ENCODE peak calls at places on chromosomes 13 and 19, in five cellular contexts. J, X, Q, S and G are unnamed samples.

GRCh38 chr13:36553501-36553900 is 120.3 kb upstream of the SERTM1 start:
- DNase-seq in Q (no peak), S (no peak), J (no peak), X (no peak), G (no peak)

GRCh38 chr19:10230904-10231623 is at the start of gene S1PR2:
- DNase-seq in S (no peak), Q (peak; percentile 87), X (peak; percentile 49), J (peak; percentile 93), G (peak; percentile 36)

GRCh38 chr19:51421229-51422052 is 4.0 kb upstream of the SIGLEC10 start:
- DNase-seq in J (no peak), S (no peak), X (no peak), Q (no peak), G (no peak)

GRCh38 chr13:30806784-30807183 is 71.4 kb downstream of the ALOX5AP start:
- DNase-seq in S (no peak), Q (no peak), J (no peak), X (no peak), G (no peak)

GRCh38 chr13:112652512-112653458 is 37.1 kb upstream of the ATP11A start:
- DNase-seq in Q (no peak), S (no peak), J (no peak), X (no peak), G (no peak)

GRCh38 chr13:50615234-50615633 is 228.3 kb downstream of the DLEU7 start:
- DNase-seq in Q (no peak), X (no peak), S (no peak), J (no peak), G (no peak)

GRCh38 chr19:756232-756631 is 5.3 kb downstream of the MISP start:
- DNase-seq in S (no peak), Q (no peak), X (peak; percentile 73), J (peak; percentile 86), G (peak; percentile 82)

GRCh38 chr13:72463561-72463960 is 263.9 kb downstream of the MZT1 start:
- DNase-seq in J (no peak), S (no peak), Q (no peak), X (no peak), G (no peak)

GRCh38 chr13:27549406-27549981 is 70.8 kb downstream of the LNX2 start:
- DNase-seq in Q (no peak), S (no peak), X (no peak), J (no peak), G (no peak)

GRCh38 chr19:1079566-1080111 is 12.7 kb downstream of the ARHGAP45 start:
- DNase-seq in S (no peak), X (no peak), Q (no peak), J (no peak), G (no peak)

GRCh38 chr19:3075605-3076431 is 13.5 kb upstream of the TLE5 start:
- DNase-seq in Q (peak; percentile 91), X (no peak), J (peak; percentile 75), S (no peak), G (no peak)

GRCh38 chr19:18743281-18743825 is 47.8 kb downstream of the COMP start:
- DNase-seq in S (no peak), J (peak; percentile 88), Q (no peak), X (no peak), G (no peak)

GRCh38 chr13:78410164-78410563 is 193.2 kb downstream of the POU4F1 start:
- DNase-seq in X (no peak), Q (no peak), J (no peak), S (no peak), G (no peak)

GRCh38 chr19:46660008-46660517 is 919 bp downstream of the DACT3 start:
- DNase-seq in X (no peak), S (no peak), J (peak; percentile 41), Q (peak; percentile 72), G (no peak)

GRCh38 chr13:78786399-78786879 is 127.5 kb upstream of the OBI1 start:
- DNase-seq in J (no peak), Q (no peak), S (no peak), X (no peak), G (no peak)

GRCh38 chr13:76380436-76381065 is 505.7 kb downstream of the KCTD12 start:
- DNase-seq in S (no peak), X (no peak), J (no peak), Q (no peak), G (no peak)

GRCh38 chr13:33003458-33004019 is 12.7 kb upstream of the KL start:
- DNase-seq in S (no peak), J (no peak), X (no peak), Q (no peak), G (no peak)

GRCh38 chr13:98909016-98909415 is 68.8 kb downstream of the DOCK9 start:
- DNase-seq in J (no peak), Q (no peak), S (no peak), X (no peak), G (no peak)

GRCh38 chr13:111664696-111665095 is 344.3 kb downstream of the TEX29 start:
- DNase-seq in X (no peak), S (no peak), J (no peak), Q (no peak), G (no peak)

GRCh38 chr19:10104665-10105221 is 1.4 kb upstream of the PPAN start:
- DNase-seq in X (no peak), J (peak; percentile 66), S (peak; percentile 100), Q (no peak), G (no peak)

GRCh38 chr13:64688893-64689677 is 2541.1 kb downstream of the PCDH9 start:
- DNase-seq in S (no peak), J (no peak), X (no peak), Q (no peak), G (no peak)

GRCh38 chr13:71874490-71874889 is 7.5 kb upstream of the DACH1 start:
- DNase-seq in S (no peak), Q (no peak), X (no peak), J (no peak), G (no peak)

GRCh38 chr19:4981681-4981958 is 12.7 kb downstream of the KDM4B start:
- DNase-seq in Q (no peak), J (no peak), S (no peak), X (no peak), G (no peak)

GRCh38 chr19:40592170-40592569 is 9.0 kb upstream of the LTBP4 start:
- DNase-seq in Q (no peak), J (peak; percentile 47), S (no peak), X (no peak), G (peak; percentile 36)

GRCh38 chr13:50421457-50422130 is 406.4 kb downstream of the KCNRG start:
- DNase-seq in S (no peak), X (no peak), Q (no peak), J (no peak), G (no peak)

GRCh38 chr13:52846567-52847321 is 1.7 kb downstream of the PCDH8 start:
- DNase-seq in J (no peak), X (no peak), S (no peak), Q (peak; percentile 96), G (no peak)

GRCh38 chr13:26861951-26862350 is 101.4 kb upstream of the GPR12 start:
- DNase-seq in X (no peak), S (no peak), J (no peak), Q (no peak), G (no peak)

GRCh38 chr13:95254341-95254740 is 46.9 kb downstream of the ABCC4 start:
- DNase-seq in J (no peak), S (no peak), X (peak; percentile 56), Q (no peak), G (no peak)

GRCh38 chr19:38018694-38019426 is 111.9 kb downstream of the SIPA1L3 start:
- DNase-seq in Q (no peak), S (no peak), X (no peak), J (no peak), G (no peak)

GRCh38 chr13:49454388-49455015 is 10.4 kb downstream of the SETDB2 start:
- DNase-seq in J (no peak), Q (no peak), X (no peak), S (no peak), G (no peak)

GRCh38 chr13:113452942-113453901 is at the start of gene ADPRHL1:
- DNase-seq in Q (no peak), S (no peak), X (no peak), J (no peak), G (no peak)

GRCh38 chr13:76503756-76504155 is 382.4 kb downstream of the KCTD12 start:
- DNase-seq in S (no peak), J (no peak), Q (no peak), X (no peak), G (no peak)

GRCh38 chr13:38418286-38418685 is 68.6 kb downstream of the UFM1 start:
- DNase-seq in J (no peak), S (no peak), X (no peak), Q (no peak), G (no peak)

GRCh38 chr19:51493776-51494175 is 7.8 kb downstream of the SIGLEC12 start:
- DNase-seq in J (no peak), S (no peak), Q (no peak), X (no peak), G (no peak)

GRCh38 chr13:97798171-97798821 is 155.2 kb upstream of the IPO5 start:
- DNase-seq in S (no peak), X (no peak), Q (no peak), J (no peak), G (no peak)

GRCh38 chr19:38434549-38435051 is 1.1 kb downstream of the RYR1 start:
- DNase-seq in J (peak; percentile 73), Q (peak; percentile 89), S (no peak), X (no peak), G (no peak)

GRCh38 chr13:66424417-66424816 is 805.7 kb downstream of the PCDH9 start:
- DNase-seq in S (no peak), X (no peak), Q (no peak), J (no peak), G (no peak)

GRCh38 chr19:49114630-49115363 is 627 bp downstream of the LIN7B start:
- DNase-seq in J (peak; percentile 47), S (no peak), X (no peak), Q (peak; percentile 86), G (peak; percentile 46)
- TF ChIP-seq SRF in J (no peak), S (no peak), X (no peak), Q (no peak), G (no peak)

GRCh38 chr13:21436582-21436981 is 22.5 kb downstream of the ZDHHC20 start:
- DNase-seq in Q (no peak), S (no peak), J (no peak), X (no peak), G (no peak)
- H3K9me3 ChIP-seq in Q (peaks cover 3% of the 10 kb centered on the region), S (peaks cover 23% of the 10 kb centered on the region), J (no peaks in the 10 kb centered on the region), X (peaks cover 3% of the 10 kb centered on the region), G (no peaks in the 10 kb centered on the region)

DNA sequence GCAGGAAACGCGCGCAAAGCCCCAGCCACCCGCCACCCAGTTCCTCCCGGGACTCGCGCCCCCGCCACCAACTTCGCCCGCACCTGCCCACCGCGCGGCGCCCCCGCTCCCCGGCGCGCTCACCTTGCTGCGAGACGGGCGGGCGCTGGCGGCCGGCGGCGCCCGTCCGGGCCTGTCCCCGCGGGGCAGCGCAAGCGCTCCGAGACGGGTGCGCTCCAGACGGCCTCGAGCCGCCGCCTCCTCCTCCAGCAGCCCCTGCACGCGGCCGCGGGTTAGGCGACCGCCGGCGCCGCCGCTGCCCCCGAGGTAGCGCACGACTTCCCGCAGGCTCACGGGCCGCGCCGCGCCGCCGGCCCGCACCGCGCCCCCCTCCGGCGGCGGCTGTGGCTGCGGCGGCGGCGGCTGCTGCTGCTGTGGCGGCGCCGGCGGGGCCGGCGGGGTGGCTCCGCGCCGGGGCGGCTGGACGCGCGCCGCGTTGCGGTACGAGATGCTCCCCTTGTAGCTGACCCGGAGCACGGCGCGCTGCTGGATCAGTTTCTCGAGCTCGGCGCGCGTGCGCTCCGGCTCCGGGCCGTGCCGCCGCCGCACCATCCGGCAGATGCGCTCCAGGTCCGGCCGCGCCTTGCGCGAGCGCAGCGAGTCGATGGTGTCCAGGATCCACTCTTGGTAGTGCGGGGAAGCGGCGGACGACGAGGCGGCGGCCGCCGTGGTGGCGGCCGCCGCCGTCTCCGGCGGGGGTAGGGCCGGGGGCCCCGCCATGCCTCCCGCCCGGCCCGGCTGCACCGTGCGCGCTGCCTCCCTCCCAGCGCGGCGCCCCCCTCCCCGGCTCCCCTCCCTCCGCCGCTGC is 666 bp downstream of the SAMD1 start:
- DNase-seq in X (no peak), J (peak; percentile 70), Q (peak; percentile 62), S (no peak), G (no peak)
- TF ChIP-seq SRF in X (no peak), J (no peak), Q (no peak), S (no peak), G (no peak)

GRCh38 chr19:30078381-30078910 is 136.4 kb downstream of the URI1 start:
- DNase-seq in X (no peak), J (no peak), Q (no peak), S (no peak), G (no peak)
- H3K9me3 ChIP-seq in X (no peaks in the 10 kb centered on the region), J (no peaks in the 10 kb centered on the region), Q (no peaks in the 10 kb centered on the region), S (no peaks in the 10 kb centered on the region), G (no peaks in the 10 kb centered on the region)